ENCODE peak calls at places on chromosomes 3 and 15, in eight cellular contexts. M is GM06990, Y is pancreas, K is lower lobe of right lung, F is left ventricle myocardium inferior, W is psoas muscle, C is PC-3, B is adrenal gland. L is an unnamed sample.

GRCh38 chr15:87089551-87089950 is 1009.9 kb downstream of the AGBL1 start:
- DNase-seq in M (no peak), Y (no peak), K (no peak), F (no peak), W (no peak), C (peak; percentile 62), B (no peak), L (no peak)

GRCh38 chr3:136958931-136959330 is 1.1 kb downstream of the IL20RB start:
- DNase-seq in M (no peak), Y (no peak), K (no peak), F (no peak), W (no peak), C (no peak), B (no peak), L (no peak)

GRCh38 chr15:59997070-59997701 is 6.9 kb upstream of the FOXB1 start:
- DNase-seq in M (peak; percentile 72), Y (no peak), K (peak; percentile 44), F (no peak), W (no peak), C (peak; percentile 42), B (no peak), L (peak; percentile 32)

GRCh38 chr3:154690413-154690812 is 260.4 kb upstream of the GPR149 start:
- DNase-seq in M (no peak), Y (no peak), K (no peak), F (no peak), W (no peak), C (no peak), B (no peak), L (no peak)

GRCh38 chr3:11224870-11225251 is 47.3 kb upstream of the ATG7 start:
- DNase-seq in M (no peak), Y (no peak), K (no peak), F (no peak), W (no peak), C (no peak), B (peak; percentile 1), L (no peak)

GRCh38 chr3:56314842-56315241 is 153.4 kb downstream of the ERC2 start:
- DNase-seq in M (no peak), Y (no peak), K (no peak), F (no peak), W (no peak), C (no peak), B (no peak), L (peak; percentile 80)

GRCh38 chr3:29349049-29349448 is 68.2 kb downstream of the RBMS3 start:
- DNase-seq in M (no peak), Y (no peak), K (no peak), F (no peak), W (no peak), C (no peak), B (no peak), L (no peak)

GRCh38 chr3:178406206-178406605 is 130.0 kb upstream of the KCNMB2 start:
- DNase-seq in M (no peak), Y (no peak), K (no peak), F (no peak), W (no peak), C (no peak), B (no peak), L (no peak)

GRCh38 chr3:64037084-64037483 is 13.8 kb upstream of the PSMD6 start:
- DNase-seq in M (no peak), Y (no peak), K (no peak), F (no peak), W (no peak), C (no peak), B (no peak), L (no peak)

GRCh38 chr3:196726788-196727675 is 12.6 kb upstream of the PAK2 start:
- DNase-seq in M (no peak), Y (no peak), K (no peak), F (no peak), W (no peak), C (peak; percentile 96), B (no peak), L (peak; percentile 38)

GRCh38 chr3:116288480-116288879 is 156.8 kb downstream of the LSAMP start:
- DNase-seq in M (no peak), Y (no peak), K (no peak), F (no peak), W (no peak), C (no peak), B (no peak), L (peak; percentile 61)

GRCh38 chr3:107525101-107525953 is 2.6 kb downstream of the BBX start:
- DNase-seq in M (peak; percentile 52), Y (peak; percentile 74), K (peak; percentile 47), F (peak; percentile 41), W (peak; percentile 70), C (peak; percentile 27), B (peak; percentile 39), L (peak; percentile 30)

GRCh38 chr3:81289676-81290075 is 471.8 kb downstream of the GBE1 start:
- DNase-seq in M (no peak), Y (no peak), K (no peak), F (no peak), W (no peak), C (no peak), B (no peak), L (peak; percentile 58)

GRCh38 chr15:46129145-46129544 is 494.3 kb downstream of the SQOR start:
- DNase-seq in M (no peak), Y (no peak), K (no peak), F (no peak), W (no peak), C (no peak), B (no peak), L (no peak)

GRCh38 chr3:57956833-57957174 is 51.4 kb upstream of the FLNB start:
- DNase-seq in M (no peak), Y (no peak), K (no peak), F (no peak), W (no peak), C (no peak), B (no peak), L (no peak)

GRCh38 chr3:128753715-128754114 is 27.7 kb downstream of the RAB7A start:
- DNase-seq in M (no peak), Y (no peak), K (no peak), F (no peak), W (no peak), C (no peak), B (no peak), L (no peak)

GRCh38 chr15:76647612-76648011 is 257.5 kb downstream of the SCAPER start:
- DNase-seq in M (no peak), Y (no peak), K (no peak), F (no peak), W (no peak), C (no peak), B (no peak), L (no peak)

DNA sequence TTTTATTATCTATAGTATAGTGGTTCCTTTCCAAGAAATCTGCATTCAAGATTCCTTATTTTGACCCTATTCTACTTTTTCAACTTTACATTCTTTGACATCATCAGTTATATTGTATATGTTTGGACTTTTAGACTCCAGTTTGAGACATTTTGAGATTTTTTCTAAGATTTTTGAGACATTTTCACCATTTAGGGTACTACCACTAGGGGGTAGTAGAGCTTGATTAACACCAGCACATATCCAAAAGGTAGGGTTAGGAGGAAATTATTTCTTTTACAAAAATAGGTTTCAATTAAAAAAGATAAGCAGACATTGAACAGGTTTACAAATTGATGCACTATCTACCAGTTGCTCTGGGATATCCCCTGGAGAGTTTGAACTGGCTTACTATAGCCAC is 262.5 kb downstream of the SCAPER start:
- DNase-seq in M (no peak), Y (no peak), K (no peak), F (no peak), W (no peak), C (no peak), B (no peak), L (no peak)
- TF ChIP-seq CTCF in M (peak; percentile 33), Y (peak; percentile 9), K (peak; percentile 34), F (peak; percentile 53), W (peak; percentile 23), C (peak; percentile 41), B (peak; percentile 17), L (peak; percentile 24)

GRCh38 chr3:101574388-101575156 is 592 bp downstream of the PCNP start:
- DNase-seq in M (no peak), Y (no peak), K (peak; percentile 62), F (peak; percentile 43), W (peak; percentile 86), C (peak; percentile 73), B (peak; percentile 75), L (peak; percentile 52)

GRCh38 chr3:101573449-101574387 is at the start of gene PCNP:
- DNase-seq in M (peak; percentile 94), Y (peak; percentile 97), K (peak; percentile 99), F (peak; percentile 99), W (peak; percentile 99), C (peak; percentile 99), B (peak; percentile 99), L (peak; percentile 99)

DNA sequence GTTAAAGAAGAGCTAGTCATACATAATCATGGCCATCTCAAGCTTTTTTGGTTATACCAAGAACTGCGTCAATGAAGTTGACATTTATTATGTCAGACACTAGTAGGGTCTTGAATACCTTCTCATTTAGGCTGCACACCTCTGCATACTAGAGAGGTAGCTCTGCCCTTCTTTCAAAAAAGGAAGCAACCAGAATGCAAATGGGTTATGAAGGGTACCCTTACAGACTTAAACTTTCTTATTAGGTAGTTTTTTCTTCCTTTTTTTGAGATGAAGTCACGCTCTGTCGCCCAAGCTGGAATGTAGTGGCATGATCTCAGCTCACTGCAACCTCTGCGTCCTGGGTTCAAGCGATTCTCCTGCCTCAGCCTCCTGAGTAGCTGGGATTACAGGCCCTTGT is 3.3 kb downstream of the PCNP start:
- DNase-seq in M (no peak), Y (no peak), K (no peak), F (no peak), W (no peak), C (no peak), B (no peak), L (no peak)
- H3K4me3 ChIP-seq in M (no peak overlapping the region), Y (no peak overlapping the region), K (no peak overlapping the region), F (peak overlapping the region; percentile 34), W (no peak overlapping the region), C (no peak overlapping the region), B (no peak overlapping the region), L (no peak overlapping the region)

GRCh38 chr3:141050576-141050912 is 603 bp upstream of the SPSB4 start:
- DNase-seq in M (no peak), Y (no peak), K (no peak), F (no peak), W (no peak), C (no peak), B (no peak), L (no peak)

GRCh38 chr3:141047168-141047567 is 4.0 kb upstream of the SPSB4 start:
- DNase-seq in M (no peak), Y (no peak), K (no peak), F (no peak), W (no peak), C (peak; percentile 6), B (no peak), L (no peak)

GRCh38 chr3:141050913-141051632 is at the start of gene SPSB4:
- DNase-seq in M (no peak), Y (peak; percentile 95), K (peak; percentile 55), F (peak; percentile 78), W (peak; percentile 93), C (no peak), B (no peak), L (peak; percentile 95)

GRCh38 chr3:141051641-141052569 is 758 bp downstream of the SPSB4 start:
- DNase-seq in M (peak; percentile 30), Y (no peak), K (no peak), F (peak; percentile 42), W (peak; percentile 72), C (no peak), B (no peak), L (peak; percentile 80)

GRCh38 chr3:141049681-141050080 is 1.5 kb upstream of the SPSB4 start:
- DNase-seq in M (no peak), Y (no peak), K (no peak), F (no peak), W (no peak), C (no peak), B (no peak), L (no peak)
- H3K27me3 ChIP-seq in M (peaks cover 3% of the 10 kb centered on the region), Y (no peaks in the 10 kb centered on the region), K (peaks cover 42% of the 10 kb centered on the region), F (peaks cover 72% of the 10 kb centered on the region), W (peaks cover 12% of the 10 kb centered on the region), C (peaks cover 35% of the 10 kb centered on the region), B (peaks cover 30% of the 10 kb centered on the region), L (peaks cover 7% of the 10 kb centered on the region)

GRCh38 chr15:51286816-51287215 is 51.6 kb downstream of the CYP19A1 start:
- DNase-seq in M (no peak), Y (no peak), K (no peak), F (no peak), W (no peak), C (peak; percentile 40), B (no peak), L (no peak)
- TF ChIP-seq CTCF in M (peak; percentile 41), Y (no peak), K (peak; percentile 20), F (peak; percentile 52), W (no peak), C (peak; percentile 64), B (no peak), L (no peak)